ENCODE peak calls at places on chromosomes 11 and 22, in nine cellular contexts. L is ovary; S is left lung; G is K562; Z is CD8-positive, alpha-beta T cell; V is pancreas; A is PC-3; B is spleen; W is adrenal gland. E is an unnamed sample.

GRCh38 chr11:128179049-128179448 is 408.3 kb downstream of the ETS1 start:
- DNase-seq in A (no peak), B (no peak), G (no peak), W (no peak), V (no peak), Z (no peak), S (no peak), L (no peak), E (no peak)

GRCh38 chr11:34647532-34647931 is 26.6 kb downstream of the EHF start:
- DNase-seq in B (no peak), Z (no peak), G (no peak), S (no peak), A (no peak), V (no peak), W (no peak), L (no peak), E (no peak)

GRCh38 chr11:83427943-83428342 is 141.8 kb upstream of the CCDC90B start:
- DNase-seq in G (no peak), W (no peak), Z (no peak), B (no peak), A (no peak), S (no peak), L (no peak), V (no peak), E (no peak)

GRCh38 chr11:6397156-6397555 is 6.9 kb downstream of the SMPD1 start:
- DNase-seq in Z (no peak), A (no peak), W (peak; percentile 54), L (no peak), S (no peak), B (no peak), V (no peak), G (no peak), E (no peak)

GRCh38 chr11:83087035-83087434 is 15.3 kb upstream of the RAB30 start:
- DNase-seq in L (no peak), V (no peak), Z (no peak), W (no peak), S (no peak), A (peak; percentile 62), G (no peak), B (no peak), E (no peak)

GRCh38 chr11:80873309-80873999 is 1432.6 kb upstream of the TENM4 start:
- DNase-seq in S (no peak), A (peak; percentile 69), L (no peak), W (no peak), V (no peak), B (no peak), Z (no peak), G (no peak), E (no peak)

GRCh38 chr22:26602127-26602526 is 12.2 kb upstream of the TPST2 start:
- DNase-seq in V (no peak), L (no peak), G (no peak), B (no peak), W (no peak), S (no peak), A (no peak), Z (no peak), E (no peak)

GRCh38 chr11:102427068-102427467 is 25.5 kb downstream of the TMEM123 start:
- DNase-seq in A (no peak), S (no peak), B (no peak), Z (no peak), W (no peak), L (no peak), V (no peak), G (no peak), E (no peak)

GRCh38 chr22:38657248-38657909 is 941 bp downstream of the CBY1 start:
- DNase-seq in S (no peak), B (peak; percentile 77), W (peak; percentile 28), L (no peak), Z (peak; percentile 36), G (peak; percentile 17), A (peak; percentile 31), V (peak; percentile 31), E (peak; percentile 66)

GRCh38 chr22:20260071-20260722 is 7.9 kb downstream of the RTN4R start:
- DNase-seq in L (no peak), S (no peak), B (no peak), G (no peak), Z (no peak), V (no peak), A (no peak), W (no peak), E (no peak)

GRCh38 chr11:126163074-126163700 is 48.3 kb downstream of the RPUSD4 start:
- DNase-seq in G (no peak), V (no peak), S (no peak), L (no peak), W (no peak), B (peak; percentile 67), Z (no peak), A (peak; percentile 39), E (no peak)

GRCh38 chr11:43282607-43283440 is 29.0 kb upstream of the API5 start:
- DNase-seq in B (peak; percentile 76), W (peak; percentile 52), Z (peak; percentile 36), A (peak; percentile 53), V (peak; percentile 24), G (peak; percentile 60), S (no peak), L (no peak), E (peak; percentile 58)

GRCh38 chr11:127640822-127641485 is 640.4 kb upstream of the KIRREL3 start:
- DNase-seq in B (no peak), G (no peak), A (peak; percentile 37), V (no peak), Z (no peak), L (no peak), S (no peak), W (no peak), E (no peak)

GRCh38 chr22:36470162-36470993 is 11.1 kb downstream of the TXN2 start:
- DNase-seq in Z (peak; percentile 82), A (peak; percentile 84), G (peak; percentile 66), S (peak; percentile 87), L (peak; percentile 84), V (peak; percentile 80), B (peak; percentile 95), W (peak; percentile 91), E (peak; percentile 91)

DNA sequence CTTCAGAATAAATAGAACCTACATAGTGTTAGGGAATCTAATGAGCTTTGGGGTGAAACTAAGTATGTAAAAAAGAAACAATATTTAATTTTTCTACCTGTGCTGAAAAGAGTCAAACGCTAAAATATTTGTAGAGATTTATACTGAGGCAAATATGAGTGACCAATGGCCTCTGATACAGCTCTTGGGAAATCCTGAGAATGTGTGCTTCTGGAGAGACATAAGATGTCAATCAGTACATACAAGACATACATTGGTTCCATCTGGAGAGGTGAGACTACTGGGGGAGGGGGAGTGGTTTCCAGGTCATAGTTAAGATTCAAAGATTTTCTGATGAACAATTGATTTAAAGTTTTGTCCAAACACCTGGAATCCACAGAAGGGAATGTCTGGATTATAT is 970 bp downstream of the ASRGL1 start:
- DNase-seq in W (no peak), Z (no peak), A (no peak), S (no peak), B (no peak), L (no peak), G (no peak), V (no peak), E (no peak)
- H3K27me3 ChIP-seq in W (no peaks in the 10 kb centered on the region), Z (no peaks in the 10 kb centered on the region), A (peaks cover 12% of the 10 kb centered on the region), S (no peaks in the 10 kb centered on the region), B (no peaks in the 10 kb centered on the region), L (no peaks in the 10 kb centered on the region), G (peaks cover 4% of the 10 kb centered on the region), V (no peaks in the 10 kb centered on the region), E (peaks cover 4% of the 10 kb centered on the region)

DNA sequence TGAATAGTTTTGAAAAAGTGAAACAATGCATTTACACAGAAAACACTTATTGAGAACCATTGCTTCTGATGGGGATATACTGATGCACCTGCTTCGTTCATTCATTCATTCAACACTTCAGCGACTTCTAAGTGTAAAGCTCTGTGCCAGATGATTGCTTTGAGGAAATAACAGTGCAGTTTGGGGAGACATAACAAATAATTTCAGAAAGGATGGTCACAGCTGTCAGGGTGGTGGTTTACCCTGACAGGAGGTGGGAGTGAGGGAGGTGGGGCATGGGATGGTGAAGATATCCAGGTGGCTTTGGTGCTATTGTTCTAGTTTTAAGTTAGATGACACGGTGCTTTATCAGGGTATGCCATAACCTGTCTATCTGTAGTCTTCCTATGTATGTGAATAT is 344.1 kb downstream of the LARGE1 start:
- DNase-seq in V (no peak), S (no peak), Z (no peak), B (no peak), W (no peak), G (no peak), A (no peak), L (no peak), E (no peak)
- H3K4me3 ChIP-seq in V (no peak overlapping the region), S (no peak overlapping the region), Z (no peak overlapping the region), B (no peak overlapping the region), W (no peak overlapping the region), G (no peak overlapping the region), A (no peak overlapping the region), L (no peak overlapping the region), E (no peak overlapping the region)

DNA sequence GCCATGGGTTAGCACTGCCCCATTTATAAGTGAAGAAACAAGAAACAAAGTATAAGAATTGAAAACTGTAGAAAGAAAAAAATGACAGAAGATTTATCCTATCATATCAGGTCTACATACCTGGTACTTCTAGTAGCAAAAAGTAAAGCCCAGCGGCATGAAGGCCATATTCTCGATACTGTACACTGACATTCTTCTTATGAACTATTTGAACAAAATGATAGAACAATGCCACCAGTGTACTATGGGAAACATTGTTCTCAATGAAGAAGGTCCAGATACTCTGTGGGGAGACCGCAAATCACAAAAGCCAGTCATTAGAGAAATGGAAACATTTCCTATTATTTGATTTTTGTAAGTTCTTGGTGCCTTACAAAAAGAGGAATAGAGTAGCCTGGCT is 7.0 kb downstream of the NCAPD3 start:
- DNase-seq in G (no peak), V (no peak), S (no peak), L (no peak), W (no peak), B (no peak), A (no peak), Z (no peak), E (no peak)
- H3K36me3 ChIP-seq in G (peaks cover 92% of the 10 kb centered on the region), V (no peaks in the 10 kb centered on the region), S (no peaks in the 10 kb centered on the region), L (no peaks in the 10 kb centered on the region), W (peaks cover 12% of the 10 kb centered on the region), B (peaks cover 75% of the 10 kb centered on the region), A (peaks cover 42% of the 10 kb centered on the region), Z (peaks cover 8% of the 10 kb centered on the region), E (peaks cover 6% of the 10 kb centered on the region)

DNA sequence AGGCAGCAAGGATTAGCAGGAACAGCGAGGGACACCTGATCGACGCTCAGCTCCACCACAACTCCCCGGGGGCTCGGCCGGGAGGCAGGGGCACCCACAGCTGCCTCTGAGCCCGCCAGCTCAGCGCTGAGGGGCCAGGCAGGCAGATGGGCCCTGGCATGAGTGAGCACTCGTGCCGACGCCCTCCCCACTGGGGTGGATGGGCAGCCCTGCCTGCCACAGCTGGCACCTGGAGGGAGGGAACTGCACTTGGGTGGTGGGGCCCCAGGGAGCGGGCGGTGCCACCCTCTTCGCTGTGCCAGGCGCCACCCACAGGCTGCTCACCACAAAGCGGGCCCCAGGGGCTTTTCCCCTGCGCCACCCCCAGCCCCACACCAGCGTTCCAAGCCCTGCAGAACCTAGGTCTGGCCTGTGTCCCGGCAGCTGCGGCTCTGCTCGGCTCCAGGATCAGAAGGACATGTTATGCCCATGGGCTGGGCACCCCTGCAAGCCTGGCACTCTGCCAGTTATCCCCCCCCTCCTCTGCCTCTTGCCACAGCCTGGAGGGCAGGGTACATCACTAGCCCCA is 28.8 kb downstream of the WNT7B start:
- DNase-seq in W (no peak), A (no peak), G (no peak), V (no peak), S (no peak), L (no peak), B (peak; percentile 81), Z (no peak), E (no peak)
- H3K27me3 ChIP-seq in W (no peaks in the 10 kb centered on the region), A (no peaks in the 10 kb centered on the region), G (peaks cover 3% of the 10 kb centered on the region), V (no peaks in the 10 kb centered on the region), S (no peaks in the 10 kb centered on the region), L (no peaks in the 10 kb centered on the region), B (no peaks in the 10 kb centered on the region), Z (no peaks in the 10 kb centered on the region), E (no peaks in the 10 kb centered on the region)